ENCODE peak calls at places on chromosome 10, in eight cellular contexts. One of them, this sample, is unnamed.

GRCh38 chr10:51171946-51172345 is 97.7 kb downstream of the PRKG1 start:
- DNase-seq in OCI-LY7: no peak
- DNase-seq in Right ventricle myocardium superior: no peak
- DNase-seq in effector memory CD8-positive, alpha-beta T cell: no peak
- DNase-seq in PC-9: peak
- DNase-seq in dermis microvascular lymphatic vessel endothelial cell: no peak
- DNase-seq in type B pancreatic cell: no peak
- DNase-seq in Kasumi-1: no peak
- DNase-seq in this sample: no peak

GRCh38 chr10:31157125-31157983 is 125.7 kb upstream of the ZNF438 start:
- DNase-seq in effector memory CD8-positive, alpha-beta T cell: no peak
- DNase-seq in dermis microvascular lymphatic vessel endothelial cell: no peak
- DNase-seq in PC-9: no peak
- DNase-seq in OCI-LY7: no peak
- DNase-seq in type B pancreatic cell: no peak
- DNase-seq in Right ventricle myocardium superior: peak
- DNase-seq in Kasumi-1: no peak
- DNase-seq in this sample: no peak

GRCh38 chr10:114674321-114674720 is 16.2 kb upstream of the ABLIM1 start:
- DNase-seq in dermis microvascular lymphatic vessel endothelial cell: no peak
- DNase-seq in PC-9: no peak
- DNase-seq in effector memory CD8-positive, alpha-beta T cell: no peak
- DNase-seq in type B pancreatic cell: no peak
- DNase-seq in OCI-LY7: no peak
- DNase-seq in Right ventricle myocardium superior: no peak
- DNase-seq in Kasumi-1: no peak
- DNase-seq in this sample: no peak

GRCh38 chr10:50992356-50992866 is 81.9 kb upstream of the PRKG1 start:
- DNase-seq in OCI-LY7: no peak
- DNase-seq in PC-9: no peak
- DNase-seq in Right ventricle myocardium superior: no peak
- DNase-seq in effector memory CD8-positive, alpha-beta T cell: no peak
- DNase-seq in type B pancreatic cell: no peak
- DNase-seq in dermis microvascular lymphatic vessel endothelial cell: no peak
- DNase-seq in Kasumi-1: no peak
- DNase-seq in this sample: no peak

GRCh38 chr10:5518143-5518542 is 6.6 kb upstream of the CALML3 start:
- DNase-seq in OCI-LY7: no peak
- DNase-seq in dermis microvascular lymphatic vessel endothelial cell: no peak
- DNase-seq in type B pancreatic cell: no peak
- DNase-seq in effector memory CD8-positive, alpha-beta T cell: no peak
- DNase-seq in Right ventricle myocardium superior: no peak
- DNase-seq in PC-9: no peak
- DNase-seq in Kasumi-1: no peak
- DNase-seq in this sample: no peak

GRCh38 chr10:101446947-101447346 is 93.0 kb downstream of the BTRC start:
- DNase-seq in Right ventricle myocardium superior: no peak
- DNase-seq in type B pancreatic cell: no peak
- DNase-seq in PC-9: no peak
- DNase-seq in Kasumi-1: no peak
- DNase-seq in effector memory CD8-positive, alpha-beta T cell: no peak
- DNase-seq in dermis microvascular lymphatic vessel endothelial cell: no peak
- DNase-seq in OCI-LY7: no peak
- DNase-seq in this sample: no peak

GRCh38 chr10:103859161-103860141 is 4.1 kb upstream of the SH3PXD2A start:
- DNase-seq in dermis microvascular lymphatic vessel endothelial cell: peak
- DNase-seq in effector memory CD8-positive, alpha-beta T cell: peak
- DNase-seq in OCI-LY7: peak
- DNase-seq in PC-9: no peak
- DNase-seq in Kasumi-1: peak
- DNase-seq in type B pancreatic cell: no peak
- DNase-seq in Right ventricle myocardium superior: no peak
- DNase-seq in this sample: peak

GRCh38 chr10:102120142-102120986 is at the start of gene LDB1:
- DNase-seq in OCI-LY7: peak
- DNase-seq in Right ventricle myocardium superior: peak
- DNase-seq in PC-9: peak
- DNase-seq in Kasumi-1: peak
- DNase-seq in type B pancreatic cell: peak
- DNase-seq in effector memory CD8-positive, alpha-beta T cell: peak
- DNase-seq in dermis microvascular lymphatic vessel endothelial cell: peak
- DNase-seq in this sample: peak

GRCh38 chr10:86139066-86139657 is 227.4 kb downstream of the GRID1 start:
- DNase-seq in OCI-LY7: peak
- DNase-seq in PC-9: no peak
- DNase-seq in effector memory CD8-positive, alpha-beta T cell: no peak
- DNase-seq in Kasumi-1: no peak
- DNase-seq in dermis microvascular lymphatic vessel endothelial cell: no peak
- DNase-seq in Right ventricle myocardium superior: no peak
- DNase-seq in type B pancreatic cell: no peak
- DNase-seq in this sample: peak

GRCh38 chr10:120103957-120104560 is 211.5 kb downstream of the SEC23IP start:
- DNase-seq in Kasumi-1: no peak
- DNase-seq in Right ventricle myocardium superior: no peak
- DNase-seq in PC-9: no peak
- DNase-seq in effector memory CD8-positive, alpha-beta T cell: no peak
- DNase-seq in type B pancreatic cell: no peak
- DNase-seq in dermis microvascular lymphatic vessel endothelial cell: no peak
- DNase-seq in OCI-LY7: no peak
- DNase-seq in this sample: no peak

GRCh38 chr10:131272897-131273451 is 38.5 kb downstream of the TCERG1L start:
- DNase-seq in Kasumi-1: no peak
- DNase-seq in dermis microvascular lymphatic vessel endothelial cell: no peak
- DNase-seq in type B pancreatic cell: no peak
- DNase-seq in effector memory CD8-positive, alpha-beta T cell: no peak
- DNase-seq in Right ventricle myocardium superior: no peak
- DNase-seq in OCI-LY7: no peak
- DNase-seq in PC-9: no peak
- DNase-seq in this sample: no peak

GRCh38 chr10:97726636-97727178 is 10.2 kb upstream of the ZFYVE27 start:
- DNase-seq in PC-9: peak
- DNase-seq in OCI-LY7: no peak
- DNase-seq in type B pancreatic cell: no peak
- DNase-seq in dermis microvascular lymphatic vessel endothelial cell: peak
- DNase-seq in effector memory CD8-positive, alpha-beta T cell: no peak
- DNase-seq in Kasumi-1: no peak
- DNase-seq in Right ventricle myocardium superior: no peak
- DNase-seq in this sample: no peak

GRCh38 chr10:114045071-114045737 is 1.5 kb downstream of the ADRB1 start:
- DNase-seq in effector memory CD8-positive, alpha-beta T cell: peak
- DNase-seq in PC-9: no peak
- DNase-seq in dermis microvascular lymphatic vessel endothelial cell: peak
- DNase-seq in OCI-LY7: no peak
- DNase-seq in type B pancreatic cell: no peak
- DNase-seq in Right ventricle myocardium superior: peak
- DNase-seq in Kasumi-1: peak
- DNase-seq in this sample: no peak

GRCh38 chr10:75091173-75091572 is 20.3 kb upstream of the SAMD8 start:
- DNase-seq in OCI-LY7: no peak
- DNase-seq in PC-9: no peak
- DNase-seq in type B pancreatic cell: no peak
- DNase-seq in effector memory CD8-positive, alpha-beta T cell: no peak
- DNase-seq in dermis microvascular lymphatic vessel endothelial cell: no peak
- DNase-seq in Right ventricle myocardium superior: no peak
- DNase-seq in Kasumi-1: no peak
- DNase-seq in this sample: no peak

GRCh38 chr10:23558361-23558799 is 119.5 kb downstream of the OTUD1 start:
- DNase-seq in Right ventricle myocardium superior: no peak
- DNase-seq in effector memory CD8-positive, alpha-beta T cell: no peak
- DNase-seq in type B pancreatic cell: no peak
- DNase-seq in dermis microvascular lymphatic vessel endothelial cell: no peak
- DNase-seq in Kasumi-1: no peak
- DNase-seq in PC-9: no peak
- DNase-seq in OCI-LY7: no peak
- DNase-seq in this sample: no peak

GRCh38 chr10:132517951-132518521 is 19.6 kb upstream of the INPP5A start:
- DNase-seq in dermis microvascular lymphatic vessel endothelial cell: no peak
- DNase-seq in Right ventricle myocardium superior: peak
- DNase-seq in OCI-LY7: no peak
- DNase-seq in Kasumi-1: no peak
- DNase-seq in PC-9: no peak
- DNase-seq in effector memory CD8-positive, alpha-beta T cell: no peak
- DNase-seq in type B pancreatic cell: no peak
- DNase-seq in this sample: no peak

GRCh38 chr10:116104210-116104932 is 168.6 kb downstream of the GFRA1 start:
- DNase-seq in effector memory CD8-positive, alpha-beta T cell: no peak
- DNase-seq in PC-9: no peak
- DNase-seq in Kasumi-1: no peak
- DNase-seq in OCI-LY7: no peak
- DNase-seq in Right ventricle myocardium superior: no peak
- DNase-seq in dermis microvascular lymphatic vessel endothelial cell: no peak
- DNase-seq in type B pancreatic cell: no peak
- DNase-seq in this sample: no peak

GRCh38 chr10:132194726-132195125 is 8.0 kb downstream of the DPYSL4 start:
- DNase-seq in effector memory CD8-positive, alpha-beta T cell: no peak
- DNase-seq in PC-9: no peak
- DNase-seq in Right ventricle myocardium superior: peak
- DNase-seq in type B pancreatic cell: no peak
- DNase-seq in Kasumi-1: no peak
- DNase-seq in OCI-LY7: no peak
- DNase-seq in dermis microvascular lymphatic vessel endothelial cell: no peak
- DNase-seq in this sample: no peak

GRCh38 chr10:130857631-130858295 is 453.8 kb downstream of the TCERG1L start:
- DNase-seq in effector memory CD8-positive, alpha-beta T cell: no peak
- DNase-seq in Kasumi-1: no peak
- DNase-seq in type B pancreatic cell: no peak
- DNase-seq in Right ventricle myocardium superior: no peak
- DNase-seq in dermis microvascular lymphatic vessel endothelial cell: no peak
- DNase-seq in OCI-LY7: no peak
- DNase-seq in PC-9: no peak
- DNase-seq in this sample: no peak